ENCODE peak calls at places on chromosome 21, in six cellular contexts. G, J, X, A, F and B are unnamed samples.

GRCh38 chr21:25161571-25161970 is 445.7 kb downstream of the MRPL39 start:
- DNase-seq in G (no peak), J (no peak), X (no peak), A (no peak), F (no peak), B (no peak)

GRCh38 chr21:17089121-17089520 is 423.7 kb upstream of the CXADR start:
- DNase-seq in G (no peak), J (no peak), X (no peak), A (no peak), F (no peak), B (no peak)

GRCh38 chr21:17462276-17462981 is 50.4 kb upstream of the CXADR start:
- DNase-seq in G (no peak), J (no peak), X (no peak), A (no peak), F (no peak), B (no peak)

GRCh38 chr21:46441961-46442498 is 16.7 kb upstream of the DIP2A start:
- DNase-seq in G (no peak), J (peak; percentile 76), X (no peak), A (no peak), F (no peak), B (no peak)

GRCh38 chr21:26832513-26832912 is 12.7 kb downstream of the ADAMTS1 start:
- DNase-seq in G (no peak), J (no peak), X (no peak), A (no peak), F (no peak), B (no peak)

GRCh38 chr21:20662523-20662922 is 335.7 kb upstream of the NCAM2 start:
- DNase-seq in G (no peak), J (no peak), X (no peak), A (no peak), F (no peak), B (no peak)

GRCh38 chr21:34635307-34635706 is 20.4 kb upstream of the RCAN1 start:
- DNase-seq in G (no peak), J (no peak), X (no peak), A (no peak), F (no peak), B (peak; percentile 47)

GRCh38 chr21:25342811-25343210 is 264.5 kb downstream of the MRPL39 start:
- DNase-seq in G (no peak), J (no peak), X (no peak), A (no peak), F (peak; percentile 71), B (no peak)

GRCh38 chr21:46604975-46605758 is at the start of gene S100B:
- DNase-seq in G (no peak), J (no peak), X (no peak), A (no peak), F (no peak), B (peak; percentile 43)

GRCh38 chr21:28016571-28016970 is 976.1 kb downstream of the LTN1 start:
- DNase-seq in G (no peak), J (no peak), X (no peak), A (no peak), F (no peak), B (no peak)

GRCh38 chr21:37711294-37711844 is 204.9 kb downstream of the KCNJ6 start:
- DNase-seq in G (no peak), J (no peak), X (no peak), A (no peak), F (no peak), B (no peak)

GRCh38 chr21:24045775-24046215 is 1561.5 kb downstream of the MRPL39 start:
- DNase-seq in G (no peak), J (no peak), X (peak; percentile 47), A (no peak), F (peak; percentile 0), B (peak; percentile 66)

GRCh38 chr21:14889080-14889805 is 175.6 kb downstream of the NRIP1 start:
- DNase-seq in G (no peak), J (no peak), X (no peak), A (no peak), F (peak; percentile 43), B (no peak)

GRCh38 chr21:16287060-16287459 is 557.3 kb downstream of the USP25 start:
- DNase-seq in G (no peak), J (no peak), X (no peak), A (no peak), F (no peak), B (no peak)

GRCh38 chr21:43269461-43269860 is 100.7 kb downstream of the CRYAA start:
- DNase-seq in G (no peak), J (peak; percentile 59), X (no peak), A (no peak), F (no peak), B (no peak)
- TF ChIP-seq CTCF in G (peak; percentile 33), J (peak; percentile 22), X (peak; percentile 2), A (peak; percentile 15), F (peak; percentile 49), B (no peak)

DNA sequence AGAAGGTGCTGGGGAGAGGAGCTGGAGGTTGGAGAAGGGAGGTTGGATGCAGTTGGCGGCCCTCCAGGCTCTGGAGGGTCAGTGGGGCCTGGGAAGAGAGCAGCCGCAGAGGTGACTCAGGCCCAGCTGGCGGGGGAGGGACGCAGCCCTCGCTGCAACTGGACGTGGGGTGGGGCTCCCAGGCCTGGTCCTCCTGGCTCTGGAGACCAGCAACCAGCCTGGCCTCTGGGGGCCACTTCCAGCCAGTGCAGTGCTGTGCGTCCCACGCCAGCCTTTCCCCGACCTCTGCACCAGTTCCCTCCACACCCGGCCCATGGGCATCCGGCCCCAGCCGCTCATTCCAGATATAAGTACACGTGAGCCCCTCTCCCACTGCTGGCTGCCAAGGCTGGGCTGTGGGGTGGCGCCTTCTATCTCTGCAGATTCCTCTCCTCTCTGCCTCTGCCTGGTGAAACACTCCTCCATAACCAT is 38.0 kb upstream of the COL18A1 start:
- DNase-seq in G (no peak), J (no peak), X (peak; percentile 85), A (peak; percentile 95), F (peak; percentile 79), B (no peak)
- TF ChIP-seq CTCF in G (no peak), J (peak; percentile 45), X (peak; percentile 15), A (no peak), F (peak; percentile 50), B (no peak)

GRCh38 chr21:42973991-42974831 is at the start of gene PKNOX1:
- DNase-seq in G (peak; percentile 98), J (peak; percentile 100), X (peak; percentile 98), A (peak; percentile 99), F (peak; percentile 98), B (peak; percentile 99)
- TF ChIP-seq CTCF in G (no peak), J (peak; percentile 20), X (no peak), A (no peak), F (no peak), B (no peak)

GRCh38 chr21:39087976-39088370 is 95.3 kb downstream of the PSMG1 start:
- DNase-seq in G (no peak), J (no peak), X (no peak), A (no peak), F (no peak), B (no peak)

GRCh38 chr21:39085843-39086415 is 97.3 kb downstream of the PSMG1 start:
- DNase-seq in G (no peak), J (no peak), X (no peak), A (no peak), F (no peak), B (no peak)

GRCh38 chr21:39086547-39086946 is 96.7 kb downstream of the PSMG1 start:
- DNase-seq in G (no peak), J (no peak), X (no peak), A (no peak), F (no peak), B (no peak)

GRCh38 chr21:39087238-39087975 is 95.8 kb downstream of the PSMG1 start:
- DNase-seq in G (no peak), J (no peak), X (no peak), A (no peak), F (no peak), B (no peak)

DNA sequence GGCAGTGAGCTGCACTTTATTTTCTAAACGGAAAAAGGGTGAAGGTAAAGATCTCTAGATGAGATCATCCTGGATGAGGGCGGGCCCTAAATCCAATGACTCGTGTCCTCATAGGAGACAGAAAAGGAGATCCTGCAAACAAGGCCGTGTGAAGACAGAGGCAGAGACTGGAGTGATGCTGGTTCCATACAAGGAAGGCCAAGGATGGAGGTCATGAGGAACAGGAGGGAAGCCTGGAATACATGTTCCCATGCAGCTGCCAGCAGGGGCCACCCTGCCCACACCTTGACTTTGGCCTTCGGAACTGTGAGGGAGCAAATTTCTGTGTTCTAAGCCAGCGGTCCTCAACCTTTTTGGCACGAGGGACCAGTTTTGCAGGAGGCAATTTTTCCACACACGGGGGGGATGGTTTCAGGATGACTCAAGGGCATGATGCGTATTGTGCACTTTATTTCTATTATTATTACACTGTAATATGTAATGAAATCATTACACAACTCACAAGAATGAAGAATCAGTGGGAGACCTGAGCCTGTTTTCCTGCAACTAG is 94.3 kb downstream of the PSMG1 start:
- DNase-seq in G (no peak), J (no peak), X (no peak), A (peak; percentile 49), F (peak; percentile 68), B (no peak)
- TF ChIP-seq CTCF in G (no peak), J (peak; percentile 36), X (no peak), A (no peak), F (peak; percentile 38), B (no peak)

GRCh38 chr21:39208624-39209333 is 25.5 kb upstream of the PSMG1 start:
- DNase-seq in G (no peak), J (no peak), X (no peak), A (no peak), F (no peak), B (no peak)

GRCh38 chr21:39209334-39209688 is 26.1 kb upstream of the PSMG1 start:
- DNase-seq in G (no peak), J (no peak), X (no peak), A (no peak), F (no peak), B (no peak)

GRCh38 chr21:39204134-39204533 is 20.9 kb upstream of the PSMG1 start:
- DNase-seq in G (no peak), J (no peak), X (no peak), A (no peak), F (no peak), B (no peak)
- TF ChIP-seq CTCF in G (peak; percentile 12), J (peak; percentile 46), X (no peak), A (no peak), F (peak; percentile 60), B (peak; percentile 65)

GRCh38 chr21:35730325-35730724 is 330.0 kb downstream of the SETD4 start:
- DNase-seq in G (no peak), J (no peak), X (no peak), A (no peak), F (no peak), B (no peak)
- TF ChIP-seq CTCF in G (peak; percentile 23), J (no peak), X (no peak), A (no peak), F (peak; percentile 18), B (no peak)

DNA sequence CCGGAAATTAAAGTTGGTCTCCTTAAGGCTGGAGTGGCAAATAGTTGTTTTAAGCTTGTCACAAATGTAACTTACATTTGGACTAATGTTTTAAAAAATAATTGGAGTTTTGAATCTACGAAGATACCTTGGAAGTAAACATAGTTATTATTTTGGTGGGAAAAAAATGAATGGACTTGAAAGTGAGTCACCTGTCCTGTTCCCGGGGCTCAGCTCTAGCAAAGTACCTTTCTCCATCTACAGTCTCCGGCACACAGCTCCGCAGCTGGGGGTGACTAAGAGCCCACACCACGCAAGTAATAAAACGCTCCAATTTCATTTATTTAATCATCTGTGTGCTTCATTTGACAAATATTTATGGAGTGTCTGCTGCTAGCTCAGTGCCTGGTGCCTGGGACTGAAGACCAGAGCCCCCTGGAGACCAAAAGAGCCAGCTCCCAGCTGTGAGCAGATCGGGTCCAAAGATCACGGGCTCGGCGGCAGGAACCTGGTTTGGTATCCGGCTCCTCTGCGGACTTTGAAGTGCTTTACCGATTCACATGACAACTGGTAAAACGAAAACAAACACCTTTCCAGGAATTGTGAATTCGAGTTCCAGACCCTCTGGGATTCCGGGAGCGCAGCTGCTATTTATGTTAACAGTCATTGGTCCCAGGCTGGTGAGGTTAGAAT is 1.7 kb upstream of the RIPK4 start:
- DNase-seq in G (no peak), J (no peak), X (no peak), A (peak; percentile 81), F (peak; percentile 81), B (no peak)
- TF ChIP-seq CTCF in G (peak; percentile 53), J (peak; percentile 79), X (peak; percentile 50), A (peak; percentile 65), F (peak; percentile 70), B (no peak)